ENCODE peak calls at places on chromosomes 11 and 22, in five cellular contexts. O, I, N, C and E are unnamed samples.

GRCh38 chr22:24051568-24051967 is 40.5 kb downstream of the CABIN1 start:
- DNase-seq in O (no peak), I (no peak), N (no peak), C (no peak), E (no peak)

GRCh38 chr11:70725272-70725671 is 326.9 kb downstream of the CTTN start:
- DNase-seq in O (no peak), I (no peak), N (no peak), C (no peak), E (no peak)

GRCh38 chr11:129418039-129418438 is 42.4 kb downstream of the BARX2 start:
- DNase-seq in O (no peak), I (no peak), N (no peak), C (no peak), E (no peak)

GRCh38 chr11:86101493-86101892 is 32.6 kb upstream of the PICALM start:
- DNase-seq in O (no peak), I (no peak), N (no peak), C (no peak), E (no peak)

GRCh38 chr11:95456704-95457491 is 225.9 kb upstream of the SESN3 start:
- DNase-seq in O (no peak), I (no peak), N (no peak), C (no peak), E (no peak)

GRCh38 chr22:19535001-19535400 is 10.8 kb upstream of the CLDN5 start:
- DNase-seq in O (no peak), I (no peak), N (no peak), C (no peak), E (no peak)

GRCh38 chr11:17802491-17802890 is 67.9 kb downstream of the KCNC1 start:
- DNase-seq in O (no peak), I (no peak), N (no peak), C (no peak), E (no peak)

GRCh38 chr11:44014968-44015623 is 32.7 kb upstream of the ACCSL start:
- DNase-seq in O (no peak), I (no peak), N (no peak), C (no peak), E (no peak)

GRCh38 chr22:45335021-45335818 is 25.5 kb downstream of the FAM118A start:
- DNase-seq in O (peak; percentile 37), I (no peak), N (no peak), C (peak; percentile 73), E (no peak)

GRCh38 chr11:3093281-3094191 is 36.3 kb upstream of the CARS1 start:
- DNase-seq in O (no peak), I (no peak), N (no peak), C (no peak), E (no peak)

GRCh38 chr22:50197856-50198623 is 2.8 kb upstream of the SELENOO start:
- DNase-seq in O (no peak), I (no peak), N (no peak), C (no peak), E (no peak)

GRCh38 chr22:46355369-46355995 is 20.0 kb downstream of the TRMU start:
- DNase-seq in O (no peak), I (no peak), N (peak; percentile 60), C (peak; percentile 64), E (no peak)

GRCh38 chr11:17553249-17553546 is 6.1 kb downstream of the OTOG start:
- DNase-seq in O (no peak), I (no peak), N (no peak), C (no peak), E (no peak)

GRCh38 chr22:19998232-19998951 is 18.2 kb downstream of the ARVCF start:
- DNase-seq in O (no peak), I (no peak), N (no peak), C (no peak), E (no peak)

GRCh38 chr11:78261367-78261766 is 72.6 kb downstream of the USP35 start:
- DNase-seq in O (no peak), I (no peak), N (no peak), C (no peak), E (no peak)

GRCh38 chr11:114395776-114396175 is 4.5 kb downstream of the C11orf71 start:
- DNase-seq in O (no peak), I (no peak), N (no peak), C (no peak), E (no peak)

GRCh38 chr22:24335529-24335928 is 64.9 kb downstream of the SPECC1L start:
- DNase-seq in O (no peak), I (no peak), N (no peak), C (no peak), E (no peak)

GRCh38 chr11:293293-293851 is 4.4 kb downstream of the PGGHG start:
- DNase-seq in O (no peak), I (no peak), N (no peak), C (no peak), E (no peak)

GRCh38 chr11:2788751-2789140 is 89.0 kb upstream of the KCNQ1OT1 start:
- DNase-seq in O (no peak), I (no peak), N (no peak), C (no peak), E (no peak)

GRCh38 chr11:1372660-1373059 is 17.1 kb upstream of the BRSK2 start:
- DNase-seq in O (no peak), I (no peak), N (no peak), C (no peak), E (no peak)

GRCh38 chr11:116232364-116232801 is 540.4 kb downstream of the BUD13 start:
- DNase-seq in O (no peak), I (peak; percentile 69), N (no peak), C (peak; percentile 11), E (no peak)

GRCh38 chr11:2537896-2538855 is 93.4 kb downstream of the KCNQ1 start:
- DNase-seq in O (no peak), I (no peak), N (no peak), C (no peak), E (no peak)

GRCh38 chr11:94766656-94767291 is 1.4 kb upstream of the AMOTL1 start:
- DNase-seq in O (no peak), I (no peak), N (no peak), C (no peak), E (no peak)

GRCh38 chr11:71505781-71506180 is 21.3 kb upstream of the KRTAP5-7 start:
- DNase-seq in O (no peak), I (no peak), N (no peak), C (no peak), E (no peak)

GRCh38 chr11:101848262-101848661 is 66.5 kb upstream of the CEP126 start:
- DNase-seq in O (no peak), I (no peak), N (no peak), C (no peak), E (no peak)

GRCh38 chr11:102005306-102005705 is 41.9 kb upstream of the CFAP300 start:
- DNase-seq in O (no peak), I (no peak), N (no peak), C (no peak), E (no peak)

GRCh38 chr11:58318532-58318931 is 40.3 kb downstream of the OR5B17 start:
- DNase-seq in O (no peak), I (no peak), N (no peak), C (no peak), E (no peak)

GRCh38 chr22:44605486-44605885 is 96.5 kb upstream of the PRR5 start:
- DNase-seq in O (no peak), I (no peak), N (no peak), C (no peak), E (no peak)

GRCh38 chr22:49087163-49087562 is 740.5 kb downstream of the BRD1 start:
- DNase-seq in O (no peak), I (peak; percentile 23), N (no peak), C (no peak), E (no peak)

GRCh38 chr11:82873919-82874333 is 26.3 kb downstream of the PRCP start:
- DNase-seq in O (no peak), I (no peak), N (peak; percentile 31), C (no peak), E (no peak)

GRCh38 chr11:26297179-26297970 is 34.6 kb upstream of the ANO3 start:
- DNase-seq in O (no peak), I (no peak), N (no peak), C (peak; percentile 57), E (no peak)

GRCh38 chr11:61728940-61729219 is 23.6 kb upstream of the MYRF start:
- DNase-seq in O (no peak), I (no peak), N (no peak), C (no peak), E (no peak)

GRCh38 chr11:83827520-83827919 is 541.4 kb upstream of the CCDC90B start:
- DNase-seq in O (no peak), I (no peak), N (no peak), C (no peak), E (no peak)

GRCh38 chr11:131591051-131591461 is 220.6 kb downstream of the NTM start:
- DNase-seq in O (no peak), I (no peak), N (no peak), C (no peak), E (no peak)

GRCh38 chr11:69234740-69235710 is 58.9 kb upstream of the MYEOV start:
- DNase-seq in O (no peak), I (no peak), N (no peak), C (no peak), E (no peak)

GRCh38 chr22:19960491-19961200 is 19.0 kb upstream of the TXNRD2 start:
- DNase-seq in O (no peak), I (no peak), N (no peak), C (no peak), E (no peak)

GRCh38 chr11:14899087-14899363 is 7.0 kb upstream of the CYP2R1 start:
- DNase-seq in O (no peak), I (no peak), N (no peak), C (no peak), E (no peak)